ENCODE peak calls at places on chromosomes 4 and X, in eight cellular contexts. One of them, this sample, is unnamed.
A peak's percentile ranks its signal among the peaks of the same experiment; 100 is the strongest.

GRCh38 chr4:75599647-75600046 is 30.7 kb downstream of the CDKL2 start:
- DNase-seq in nucleus accumbens: no peak
- DNase-seq in adrenal gland: no peak
- DNase-seq in activated T-helper 1 cell treated with Interleukin-2 at 50 U/mL for 16 hours: no peak
- DNase-seq in ACHN: no peak
- DNase-seq in HS-5: no peak
- DNase-seq in kidney: no peak
- DNase-seq in MCF 10A: no peak
- DNase-seq in this sample: no peak

GRCh38 chr4:115883862-115884261 is 770.4 kb upstream of the NDST4 start:
- DNase-seq in nucleus accumbens: no peak
- DNase-seq in adrenal gland: no peak
- DNase-seq in ACHN: no peak
- DNase-seq in MCF 10A: no peak
- DNase-seq in kidney: no peak
- DNase-seq in HS-5: no peak
- DNase-seq in activated T-helper 1 cell treated with Interleukin-2 at 50 U/mL for 16 hours: no peak
- DNase-seq in this sample: no peak

GRCh38 chrX:17801431-17801830 is 59.7 kb downstream of the RAI2 start:
- DNase-seq in kidney: no peak
- DNase-seq in activated T-helper 1 cell treated with Interleukin-2 at 50 U/mL for 16 hours: no peak
- DNase-seq in adrenal gland: no peak
- DNase-seq in ACHN: no peak
- DNase-seq in HS-5: no peak
- DNase-seq in MCF 10A: no peak
- DNase-seq in nucleus accumbens: no peak
- DNase-seq in this sample: no peak

GRCh38 chr4:128358231-128358902 is 70.8 kb upstream of the PGRMC2 start:
- DNase-seq in kidney: no peak
- DNase-seq in HS-5: peak; percentile 92
- DNase-seq in adrenal gland: peak; percentile 31
- DNase-seq in MCF 10A: peak; percentile 36
- DNase-seq in nucleus accumbens: no peak
- DNase-seq in ACHN: no peak
- DNase-seq in activated T-helper 1 cell treated with Interleukin-2 at 50 U/mL for 16 hours: no peak
- DNase-seq in this sample: no peak

GRCh38 chr4:2836391-2836859 is 7.2 kb upstream of the ADD1 start:
- DNase-seq in HS-5: no peak
- DNase-seq in nucleus accumbens: no peak
- DNase-seq in adrenal gland: peak; percentile 0
- DNase-seq in kidney: peak; percentile 57
- DNase-seq in MCF 10A: no peak
- DNase-seq in activated T-helper 1 cell treated with Interleukin-2 at 50 U/mL for 16 hours: no peak
- DNase-seq in ACHN: no peak
- DNase-seq in this sample: no peak

GRCh38 chr4:153115322-153116100 is 88.7 kb upstream of the TRIM2 start:
- DNase-seq in adrenal gland: peak; percentile 43
- DNase-seq in activated T-helper 1 cell treated with Interleukin-2 at 50 U/mL for 16 hours: peak; percentile 43
- DNase-seq in nucleus accumbens: no peak
- DNase-seq in MCF 10A: peak; percentile 67
- DNase-seq in HS-5: peak; percentile 39
- DNase-seq in ACHN: peak; percentile 67
- DNase-seq in kidney: no peak
- DNase-seq in this sample: peak; percentile 77

GRCh38 chrX:136574548-136574947 is 42.5 kb downstream of the VGLL1 start:
- DNase-seq in adrenal gland: no peak
- DNase-seq in MCF 10A: peak; percentile 15
- DNase-seq in ACHN: no peak
- DNase-seq in activated T-helper 1 cell treated with Interleukin-2 at 50 U/mL for 16 hours: no peak
- DNase-seq in HS-5: no peak
- DNase-seq in kidney: no peak
- DNase-seq in nucleus accumbens: no peak
- DNase-seq in this sample: no peak

GRCh38 chr4:54658321-54659093 is 750 bp downstream of the KIT start:
- DNase-seq in nucleus accumbens: peak; percentile 49
- DNase-seq in HS-5: peak; percentile 10
- DNase-seq in ACHN: peak; percentile 27
- DNase-seq in kidney: peak; percentile 83
- DNase-seq in activated T-helper 1 cell treated with Interleukin-2 at 50 U/mL for 16 hours: no peak
- DNase-seq in adrenal gland: peak; percentile 52
- DNase-seq in MCF 10A: peak; percentile 43
- DNase-seq in this sample: peak; percentile 21

GRCh38 chrX:131704136-131704695 is 160.3 kb downstream of the OR13H1 start:
- DNase-seq in MCF 10A: peak; percentile 96
- DNase-seq in kidney: peak; percentile 91
- DNase-seq in adrenal gland: no peak
- DNase-seq in nucleus accumbens: no peak
- DNase-seq in ACHN: peak; percentile 0
- DNase-seq in activated T-helper 1 cell treated with Interleukin-2 at 50 U/mL for 16 hours: peak; percentile 72
- DNase-seq in HS-5: no peak
- DNase-seq in this sample: peak; percentile 84

GRCh38 chrX:28787206-28787605 is 200.0 kb downstream of the IL1RAPL1 start:
- DNase-seq in HS-5: peak; percentile 32
- DNase-seq in MCF 10A: peak; percentile 75
- DNase-seq in ACHN: peak; percentile 9
- DNase-seq in nucleus accumbens: no peak
- DNase-seq in adrenal gland: no peak
- DNase-seq in activated T-helper 1 cell treated with Interleukin-2 at 50 U/mL for 16 hours: no peak
- DNase-seq in kidney: no peak
- DNase-seq in this sample: no peak

GRCh38 chr4:185950891-185951290 is 118.1 kb upstream of the TLR3 start:
- DNase-seq in HS-5: peak; percentile 15
- DNase-seq in activated T-helper 1 cell treated with Interleukin-2 at 50 U/mL for 16 hours: no peak
- DNase-seq in ACHN: no peak
- DNase-seq in kidney: no peak
- DNase-seq in nucleus accumbens: no peak
- DNase-seq in adrenal gland: no peak
- DNase-seq in MCF 10A: peak; percentile 33
- DNase-seq in this sample: no peak

GRCh38 chr4:113596396-113596795 is 165.1 kb downstream of the CAMK2D start:
- DNase-seq in activated T-helper 1 cell treated with Interleukin-2 at 50 U/mL for 16 hours: no peak
- DNase-seq in ACHN: no peak
- DNase-seq in MCF 10A: no peak
- DNase-seq in kidney: no peak
- DNase-seq in adrenal gland: no peak
- DNase-seq in nucleus accumbens: no peak
- DNase-seq in HS-5: no peak
- DNase-seq in this sample: no peak

GRCh38 chr4:183801460-183802168 is 103.5 kb upstream of the STOX2 start:
- DNase-seq in kidney: no peak
- DNase-seq in nucleus accumbens: no peak
- DNase-seq in ACHN: no peak
- DNase-seq in activated T-helper 1 cell treated with Interleukin-2 at 50 U/mL for 16 hours: no peak
- DNase-seq in HS-5: no peak
- DNase-seq in adrenal gland: no peak
- DNase-seq in MCF 10A: no peak
- DNase-seq in this sample: no peak

GRCh38 chr4:2354127-2354526 is 64.3 kb downstream of the ZFYVE28 start:
- DNase-seq in ACHN: no peak
- DNase-seq in MCF 10A: peak; percentile 10
- DNase-seq in kidney: peak; percentile 49
- DNase-seq in adrenal gland: no peak
- DNase-seq in nucleus accumbens: no peak
- DNase-seq in activated T-helper 1 cell treated with Interleukin-2 at 50 U/mL for 16 hours: no peak
- DNase-seq in HS-5: no peak
- DNase-seq in this sample: no peak

GRCh38 chr4:2009651-2010233 is 968 bp upstream of the NELFA start:
- DNase-seq in nucleus accumbens: peak; percentile 37
- DNase-seq in kidney: peak; percentile 83
- DNase-seq in ACHN: peak; percentile 83
- DNase-seq in MCF 10A: peak; percentile 29
- DNase-seq in activated T-helper 1 cell treated with Interleukin-2 at 50 U/mL for 16 hours: peak; percentile 31
- DNase-seq in HS-5: peak; percentile 13
- DNase-seq in adrenal gland: peak; percentile 84
- DNase-seq in this sample: peak; percentile 30

GRCh38 chr4:108171541-108172230 is 3.0 kb upstream of the LEF1 start:
- DNase-seq in activated T-helper 1 cell treated with Interleukin-2 at 50 U/mL for 16 hours: peak; percentile 47
- DNase-seq in HS-5: no peak
- DNase-seq in MCF 10A: no peak
- DNase-seq in adrenal gland: no peak
- DNase-seq in nucleus accumbens: no peak
- DNase-seq in ACHN: no peak
- DNase-seq in kidney: no peak
- DNase-seq in this sample: no peak

GRCh38 chrX:120549483-120550452 is 11.0 kb downstream of the CUL4B start:
- DNase-seq in kidney: no peak
- DNase-seq in HS-5: peak; percentile 77
- DNase-seq in activated T-helper 1 cell treated with Interleukin-2 at 50 U/mL for 16 hours: no peak
- DNase-seq in nucleus accumbens: no peak
- DNase-seq in ACHN: peak; percentile 77
- DNase-seq in adrenal gland: peak; percentile 65
- DNase-seq in MCF 10A: peak; percentile 90
- DNase-seq in this sample: no peak

GRCh38 chr4:154471924-154472323 is 19.7 kb downstream of the DCHS2 start:
- DNase-seq in nucleus accumbens: no peak
- DNase-seq in kidney: no peak
- DNase-seq in adrenal gland: no peak
- DNase-seq in ACHN: peak; percentile 1
- DNase-seq in MCF 10A: peak; percentile 8
- DNase-seq in HS-5: no peak
- DNase-seq in activated T-helper 1 cell treated with Interleukin-2 at 50 U/mL for 16 hours: no peak
- DNase-seq in this sample: no peak

GRCh38 chr4:128521634-128522253 is 234.1 kb upstream of the PGRMC2 start:
- DNase-seq in ACHN: no peak
- DNase-seq in kidney: no peak
- DNase-seq in MCF 10A: no peak
- DNase-seq in nucleus accumbens: no peak
- DNase-seq in activated T-helper 1 cell treated with Interleukin-2 at 50 U/mL for 16 hours: no peak
- DNase-seq in adrenal gland: peak; percentile 47
- DNase-seq in HS-5: no peak
- DNase-seq in this sample: no peak

GRCh38 chr4:33200377-33200776 is 2480.2 kb downstream of the PCDH7 start:
- DNase-seq in HS-5: no peak
- DNase-seq in MCF 10A: no peak
- DNase-seq in activated T-helper 1 cell treated with Interleukin-2 at 50 U/mL for 16 hours: no peak
- DNase-seq in kidney: no peak
- DNase-seq in ACHN: no peak
- DNase-seq in nucleus accumbens: no peak
- DNase-seq in adrenal gland: no peak
- DNase-seq in this sample: no peak

GRCh38 chr4:117010695-117011094 is 74.7 kb downstream of the TRAM1L1 start:
- DNase-seq in HS-5: peak; percentile 13
- DNase-seq in activated T-helper 1 cell treated with Interleukin-2 at 50 U/mL for 16 hours: no peak
- DNase-seq in kidney: no peak
- DNase-seq in MCF 10A: no peak
- DNase-seq in adrenal gland: no peak
- DNase-seq in ACHN: no peak
- DNase-seq in nucleus accumbens: no peak
- DNase-seq in this sample: no peak

GRCh38 chr4:87746001-87746400 is 53.4 kb upstream of the IBSP start:
- DNase-seq in kidney: no peak
- DNase-seq in adrenal gland: no peak
- DNase-seq in MCF 10A: no peak
- DNase-seq in HS-5: no peak
- DNase-seq in ACHN: no peak
- DNase-seq in nucleus accumbens: no peak
- DNase-seq in activated T-helper 1 cell treated with Interleukin-2 at 50 U/mL for 16 hours: no peak
- DNase-seq in this sample: no peak

GRCh38 chr4:152310223-152310622 is 225.7 kb downstream of the FBXW7 start:
- DNase-seq in HS-5: peak; percentile 16
- DNase-seq in kidney: no peak
- DNase-seq in ACHN: peak; percentile 60
- DNase-seq in MCF 10A: no peak
- DNase-seq in activated T-helper 1 cell treated with Interleukin-2 at 50 U/mL for 16 hours: no peak
- DNase-seq in adrenal gland: no peak
- DNase-seq in nucleus accumbens: no peak
- DNase-seq in this sample: no peak

GRCh38 chrX:23365541-23365940 is 30.9 kb downstream of the PTCHD1 start:
- DNase-seq in adrenal gland: no peak
- DNase-seq in MCF 10A: no peak
- DNase-seq in activated T-helper 1 cell treated with Interleukin-2 at 50 U/mL for 16 hours: no peak
- DNase-seq in HS-5: no peak
- DNase-seq in nucleus accumbens: no peak
- DNase-seq in ACHN: no peak
- DNase-seq in kidney: no peak
- DNase-seq in this sample: no peak

GRCh38 chrX:65451663-65452062 is 82.9 kb downstream of the LAS1L start:
- DNase-seq in HS-5: no peak
- DNase-seq in MCF 10A: peak; percentile 44
- DNase-seq in activated T-helper 1 cell treated with Interleukin-2 at 50 U/mL for 16 hours: no peak
- DNase-seq in adrenal gland: peak; percentile 8
- DNase-seq in kidney: no peak
- DNase-seq in nucleus accumbens: no peak
- DNase-seq in ACHN: peak; percentile 33
- DNase-seq in this sample: peak; percentile 10

GRCh38 chr4:24328711-24329110 is 255.6 kb downstream of the DHX15 start:
- DNase-seq in ACHN: no peak
- DNase-seq in nucleus accumbens: no peak
- DNase-seq in adrenal gland: no peak
- DNase-seq in MCF 10A: no peak
- DNase-seq in activated T-helper 1 cell treated with Interleukin-2 at 50 U/mL for 16 hours: no peak
- DNase-seq in kidney: no peak
- DNase-seq in HS-5: no peak
- DNase-seq in this sample: no peak

GRCh38 chrX:8971116-8971515 is 62.8 kb downstream of the FAM9B start:
- DNase-seq in ACHN: peak; percentile 64
- DNase-seq in activated T-helper 1 cell treated with Interleukin-2 at 50 U/mL for 16 hours: no peak
- DNase-seq in nucleus accumbens: no peak
- DNase-seq in adrenal gland: no peak
- DNase-seq in kidney: no peak
- DNase-seq in HS-5: no peak
- DNase-seq in MCF 10A: peak; percentile 67
- DNase-seq in this sample: no peak

GRCh38 chr4:64890131-64890710 is 481.0 kb upstream of the TECRL start:
- DNase-seq in nucleus accumbens: no peak
- DNase-seq in activated T-helper 1 cell treated with Interleukin-2 at 50 U/mL for 16 hours: no peak
- DNase-seq in HS-5: no peak
- DNase-seq in ACHN: no peak
- DNase-seq in MCF 10A: no peak
- DNase-seq in adrenal gland: no peak
- DNase-seq in kidney: no peak
- DNase-seq in this sample: no peak

GRCh38 chrX:135340827-135341226 is 31.5 kb downstream of the ETDC start:
- DNase-seq in HS-5: no peak
- DNase-seq in ACHN: no peak
- DNase-seq in adrenal gland: no peak
- DNase-seq in activated T-helper 1 cell treated with Interleukin-2 at 50 U/mL for 16 hours: no peak
- DNase-seq in kidney: no peak
- DNase-seq in nucleus accumbens: no peak
- DNase-seq in MCF 10A: no peak
- DNase-seq in this sample: no peak

GRCh38 chr4:150402968-150403367 is 179.0 kb upstream of the MAB21L2 start:
- DNase-seq in ACHN: peak; percentile 43
- DNase-seq in MCF 10A: peak; percentile 8
- DNase-seq in HS-5: no peak
- DNase-seq in activated T-helper 1 cell treated with Interleukin-2 at 50 U/mL for 16 hours: no peak
- DNase-seq in kidney: peak; percentile 79
- DNase-seq in adrenal gland: peak; percentile 48
- DNase-seq in nucleus accumbens: no peak
- DNase-seq in this sample: no peak

GRCh38 chr4:76654796-76655195 is 219.8 kb downstream of the SHROOM3 start:
- DNase-seq in HS-5: no peak
- DNase-seq in kidney: no peak
- DNase-seq in nucleus accumbens: no peak
- DNase-seq in MCF 10A: no peak
- DNase-seq in adrenal gland: no peak
- DNase-seq in ACHN: no peak
- DNase-seq in activated T-helper 1 cell treated with Interleukin-2 at 50 U/mL for 16 hours: no peak
- DNase-seq in this sample: no peak

GRCh38 chrX:1430451-1430850 is 22.3 kb downstream of the ASMTL start:
- DNase-seq in activated T-helper 1 cell treated with Interleukin-2 at 50 U/mL for 16 hours: no peak
- DNase-seq in kidney: peak; percentile 10
- DNase-seq in MCF 10A: no peak
- DNase-seq in nucleus accumbens: no peak
- DNase-seq in ACHN: no peak
- DNase-seq in adrenal gland: no peak
- DNase-seq in HS-5: no peak
- DNase-seq in this sample: no peak

This sample was measured in stimulated activated naive B cell treated with anti-CD40 and anti-IgM and Interleukin-4, amounts not matched to agents 10 μg/mL and 1 μg/mL and 100 μg/mL, for 72 hours.